ENCODE peak calls at places on chromosomes 12 and 14, in six cellular contexts. One of them, this sample, is unnamed.

GRCh38 chr12:107801150-107801549 is 26.6 kb downstream of the ASCL4 start:
- DNase-seq in CD8-positive, alpha-beta T cell: no peak
- DNase-seq in upper lobe of left lung: no peak
- DNase-seq in left ventricle myocardium inferior: no peak
- DNase-seq in IMR-90: peak; percentile 39
- DNase-seq in bronchial epithelial cell: no peak
- DNase-seq in this sample: no peak

GRCh38 chr14:23364164-23364571 is 804 bp downstream of the EFS start:
- DNase-seq in CD8-positive, alpha-beta T cell: no peak
- DNase-seq in upper lobe of left lung: no peak
- DNase-seq in bronchial epithelial cell: no peak
- DNase-seq in IMR-90: no peak
- DNase-seq in left ventricle myocardium inferior: no peak
- DNase-seq in this sample: no peak

GRCh38 chr14:104473244-104473565 is 106.4 kb upstream of the C14orf180 start:
- DNase-seq in bronchial epithelial cell: no peak
- DNase-seq in CD8-positive, alpha-beta T cell: no peak
- DNase-seq in left ventricle myocardium inferior: no peak
- DNase-seq in IMR-90: no peak
- DNase-seq in upper lobe of left lung: no peak
- DNase-seq in this sample: no peak

GRCh38 chr12:96985515-96986362 is 78.7 kb downstream of the NEDD1 start:
- DNase-seq in bronchial epithelial cell: no peak
- DNase-seq in upper lobe of left lung: no peak
- DNase-seq in IMR-90: no peak
- DNase-seq in CD8-positive, alpha-beta T cell: peak; percentile 37
- DNase-seq in left ventricle myocardium inferior: no peak
- DNase-seq in this sample: peak; percentile 78

GRCh38 chr12:92784795-92785562 is 82.2 kb downstream of the PLEKHG7 start:
- DNase-seq in bronchial epithelial cell: peak; percentile 83
- DNase-seq in IMR-90: peak; percentile 79
- DNase-seq in left ventricle myocardium inferior: no peak
- DNase-seq in upper lobe of left lung: no peak
- DNase-seq in CD8-positive, alpha-beta T cell: no peak
- DNase-seq in this sample: peak; percentile 54

GRCh38 chr14:100988411-100988900 is 84.9 kb upstream of the RTL1 start:
- DNase-seq in bronchial epithelial cell: peak; percentile 96
- DNase-seq in CD8-positive, alpha-beta T cell: no peak
- DNase-seq in IMR-90: peak; percentile 45
- DNase-seq in left ventricle myocardium inferior: no peak
- DNase-seq in upper lobe of left lung: no peak
- DNase-seq in this sample: no peak

GRCh38 chr12:104695453-104696148 is 238.9 kb downstream of the CHST11 start:
- DNase-seq in CD8-positive, alpha-beta T cell: peak; percentile 42
- DNase-seq in IMR-90: peak; percentile 93
- DNase-seq in left ventricle myocardium inferior: no peak
- DNase-seq in bronchial epithelial cell: peak; percentile 28
- DNase-seq in upper lobe of left lung: no peak
- DNase-seq in this sample: peak; percentile 59

GRCh38 chr12:1917172-1918070 is 1.0 kb downstream of the CACNA2D4 start:
- DNase-seq in bronchial epithelial cell: no peak
- DNase-seq in IMR-90: no peak
- DNase-seq in upper lobe of left lung: peak; percentile 56
- DNase-seq in CD8-positive, alpha-beta T cell: no peak
- DNase-seq in left ventricle myocardium inferior: no peak
- DNase-seq in this sample: peak; percentile 23

GRCh38 chr12:119938049-119938667 is 50.9 kb upstream of the BICDL1 start:
- DNase-seq in upper lobe of left lung: peak; percentile 50
- DNase-seq in IMR-90: peak; percentile 49
- DNase-seq in bronchial epithelial cell: peak; percentile 56
- DNase-seq in CD8-positive, alpha-beta T cell: peak; percentile 51
- DNase-seq in left ventricle myocardium inferior: peak; percentile 17
- DNase-seq in this sample: peak; percentile 76

GRCh38 chr12:68240079-68240478 is 13.3 kb downstream of the IL22 start:
- DNase-seq in IMR-90: peak; percentile 82
- DNase-seq in bronchial epithelial cell: peak; percentile 75
- DNase-seq in upper lobe of left lung: no peak
- DNase-seq in CD8-positive, alpha-beta T cell: no peak
- DNase-seq in left ventricle myocardium inferior: no peak
- DNase-seq in this sample: no peak

GRCh38 chr12:128205145-128205544 is 61.8 kb upstream of the TMEM132C start:
- DNase-seq in CD8-positive, alpha-beta T cell: no peak
- DNase-seq in upper lobe of left lung: no peak
- DNase-seq in bronchial epithelial cell: no peak
- DNase-seq in IMR-90: no peak
- DNase-seq in left ventricle myocardium inferior: no peak
- DNase-seq in this sample: no peak

GRCh38 chr14:99435327-99435726 is 45.3 kb downstream of the SETD3 start:
- DNase-seq in IMR-90: no peak
- DNase-seq in upper lobe of left lung: peak; percentile 31
- DNase-seq in left ventricle myocardium inferior: no peak
- DNase-seq in CD8-positive, alpha-beta T cell: no peak
- DNase-seq in bronchial epithelial cell: no peak
- DNase-seq in this sample: no peak

GRCh38 chr14:104640681-104641080 is 36.1 kb upstream of the TMEM179 start:
- DNase-seq in CD8-positive, alpha-beta T cell: no peak
- DNase-seq in bronchial epithelial cell: no peak
- DNase-seq in upper lobe of left lung: no peak
- DNase-seq in left ventricle myocardium inferior: no peak
- DNase-seq in IMR-90: no peak
- DNase-seq in this sample: no peak

GRCh38 chr12:1369460-1369859 is 224.9 kb downstream of the FBXL14 start:
- DNase-seq in IMR-90: no peak
- DNase-seq in left ventricle myocardium inferior: no peak
- DNase-seq in CD8-positive, alpha-beta T cell: no peak
- DNase-seq in bronchial epithelial cell: no peak
- DNase-seq in upper lobe of left lung: peak; percentile 60
- DNase-seq in this sample: no peak

GRCh38 chr14:36662543-36663403 is 1.1 kb downstream of the PAX9 start:
- DNase-seq in bronchial epithelial cell: peak; percentile 34
- DNase-seq in left ventricle myocardium inferior: no peak
- DNase-seq in upper lobe of left lung: no peak
- DNase-seq in CD8-positive, alpha-beta T cell: no peak
- DNase-seq in IMR-90: no peak
- DNase-seq in this sample: peak; percentile 25

GRCh38 chr12:26124491-26125450 is at the start of gene BHLHE41:
- DNase-seq in IMR-90: peak; percentile 36
- DNase-seq in left ventricle myocardium inferior: peak; percentile 84
- DNase-seq in CD8-positive, alpha-beta T cell: no peak
- DNase-seq in bronchial epithelial cell: no peak
- DNase-seq in upper lobe of left lung: peak; percentile 51
- DNase-seq in this sample: peak; percentile 41

GRCh38 chr12:32773686-32774085 is 18.0 kb upstream of the YARS2 start:
- DNase-seq in bronchial epithelial cell: no peak
- DNase-seq in IMR-90: no peak
- DNase-seq in CD8-positive, alpha-beta T cell: no peak
- DNase-seq in left ventricle myocardium inferior: no peak
- DNase-seq in upper lobe of left lung: no peak
- DNase-seq in this sample: no peak

GRCh38 chr12:51127050-51127729 is 43.8 kb upstream of the CSRNP2 start:
- DNase-seq in IMR-90: peak; percentile 34
- DNase-seq in CD8-positive, alpha-beta T cell: no peak
- DNase-seq in left ventricle myocardium inferior: no peak
- DNase-seq in upper lobe of left lung: no peak
- DNase-seq in bronchial epithelial cell: peak; percentile 88
- DNase-seq in this sample: no peak

GRCh38 chr14:89447182-89447970 is 30.3 kb upstream of the FOXN3 start:
- DNase-seq in upper lobe of left lung: no peak
- DNase-seq in IMR-90: no peak
- DNase-seq in left ventricle myocardium inferior: no peak
- DNase-seq in bronchial epithelial cell: no peak
- DNase-seq in CD8-positive, alpha-beta T cell: no peak
- DNase-seq in this sample: no peak

GRCh38 chr14:89365071-89365801 is 51.8 kb downstream of the FOXN3 start:
- DNase-seq in IMR-90: peak; percentile 59
- DNase-seq in CD8-positive, alpha-beta T cell: peak; percentile 33
- DNase-seq in left ventricle myocardium inferior: no peak
- DNase-seq in upper lobe of left lung: peak; percentile 59
- DNase-seq in bronchial epithelial cell: no peak
- DNase-seq in this sample: peak; percentile 75

GRCh38 chr12:113462117-113462774 is 9.4 kb downstream of the LHX5 start:
- DNase-seq in left ventricle myocardium inferior: peak; percentile 82
- DNase-seq in upper lobe of left lung: peak; percentile 78
- DNase-seq in IMR-90: peak; percentile 68
- DNase-seq in bronchial epithelial cell: peak; percentile 49
- DNase-seq in CD8-positive, alpha-beta T cell: peak; percentile 52
- DNase-seq in this sample: peak; percentile 84

GRCh38 chr14:64114166-64114565 is 180.0 kb downstream of the ESR2 start:
- DNase-seq in CD8-positive, alpha-beta T cell: no peak
- DNase-seq in left ventricle myocardium inferior: no peak
- DNase-seq in IMR-90: peak; percentile 21
- DNase-seq in bronchial epithelial cell: peak; percentile 26
- DNase-seq in upper lobe of left lung: no peak
- DNase-seq in this sample: no peak

GRCh38 chr12:76020731-76021672 is 10.6 kb downstream of the PHLDA1 start:
- DNase-seq in upper lobe of left lung: peak; percentile 50
- DNase-seq in left ventricle myocardium inferior: no peak
- DNase-seq in CD8-positive, alpha-beta T cell: peak; percentile 49
- DNase-seq in bronchial epithelial cell: peak; percentile 97
- DNase-seq in IMR-90: peak; percentile 99
- DNase-seq in this sample: no peak

GRCh38 chr12:73180734-73181133 is 908.6 kb downstream of the TRHDE start:
- DNase-seq in CD8-positive, alpha-beta T cell: no peak
- DNase-seq in upper lobe of left lung: no peak
- DNase-seq in left ventricle myocardium inferior: no peak
- DNase-seq in IMR-90: no peak
- DNase-seq in bronchial epithelial cell: no peak
- DNase-seq in this sample: no peak

GRCh38 chr14:59328410-59328809 is 136.8 kb downstream of the GPR135 start:
- DNase-seq in bronchial epithelial cell: peak; percentile 81
- DNase-seq in CD8-positive, alpha-beta T cell: no peak
- DNase-seq in IMR-90: peak; percentile 27
- DNase-seq in upper lobe of left lung: no peak
- DNase-seq in left ventricle myocardium inferior: no peak
- DNase-seq in this sample: no peak

DNA sequence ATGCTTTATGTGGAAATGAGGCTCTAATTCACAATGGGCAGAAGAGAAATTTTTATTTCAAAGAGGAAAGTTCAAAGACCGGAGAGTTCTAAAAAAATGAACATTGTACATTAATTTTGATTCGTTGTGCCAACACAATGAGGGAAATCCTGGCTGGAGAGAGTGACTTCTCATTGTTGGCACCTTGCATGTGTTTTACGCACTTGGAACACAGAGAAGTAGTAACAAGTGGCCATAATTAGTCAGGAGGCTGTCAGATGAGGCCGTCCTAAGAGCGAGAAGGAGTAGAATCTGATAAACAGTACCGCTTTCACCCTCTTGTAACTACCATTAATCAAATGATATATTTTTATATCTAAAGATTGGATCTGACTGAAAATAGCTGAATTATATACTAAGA is 6.9 kb downstream of the LMO3 start:
- DNase-seq in left ventricle myocardium inferior: no peak
- DNase-seq in bronchial epithelial cell: peak; percentile 69
- DNase-seq in CD8-positive, alpha-beta T cell: no peak
- DNase-seq in IMR-90: no peak
- DNase-seq in upper lobe of left lung: peak; percentile 53
- DNase-seq in this sample: no peak
- TF ChIP-seq CTCF in left ventricle myocardium inferior: no peak
- TF ChIP-seq CTCF in bronchial epithelial cell: no peak
- TF ChIP-seq CTCF in CD8-positive, alpha-beta T cell: no peak
- TF ChIP-seq CTCF in IMR-90: no peak
- TF ChIP-seq CTCF in upper lobe of left lung: no peak
- TF ChIP-seq CTCF in this sample: no peak

GRCh38 chr14:84202486-84202885 is 1327.5 kb upstream of the FLRT2 start:
- DNase-seq in CD8-positive, alpha-beta T cell: no peak
- DNase-seq in bronchial epithelial cell: no peak
- DNase-seq in left ventricle myocardium inferior: no peak
- DNase-seq in IMR-90: no peak
- DNase-seq in upper lobe of left lung: no peak
- DNase-seq in this sample: no peak

GRCh38 chr14:84209021-84209420 is 1320.9 kb upstream of the FLRT2 start:
- DNase-seq in IMR-90: no peak
- DNase-seq in bronchial epithelial cell: peak; percentile 1
- DNase-seq in CD8-positive, alpha-beta T cell: no peak
- DNase-seq in left ventricle myocardium inferior: no peak
- DNase-seq in upper lobe of left lung: no peak
- DNase-seq in this sample: no peak

GRCh38 chr14:84208451-84208850 is 1321.5 kb upstream of the FLRT2 start:
- DNase-seq in IMR-90: no peak
- DNase-seq in upper lobe of left lung: no peak
- DNase-seq in bronchial epithelial cell: no peak
- DNase-seq in left ventricle myocardium inferior: no peak
- DNase-seq in CD8-positive, alpha-beta T cell: no peak
- DNase-seq in this sample: no peak
- TF ChIP-seq CTCF in IMR-90: no peak
- TF ChIP-seq CTCF in upper lobe of left lung: no peak
- TF ChIP-seq CTCF in bronchial epithelial cell: no peak
- TF ChIP-seq CTCF in left ventricle myocardium inferior: no peak
- TF ChIP-seq CTCF in CD8-positive, alpha-beta T cell: no peak
- TF ChIP-seq CTCF in this sample: no peak

GRCh38 chr12:61654698-61655097 is 605.5 kb upstream of the USP15 start:
- DNase-seq in bronchial epithelial cell: peak; percentile 19
- DNase-seq in CD8-positive, alpha-beta T cell: no peak
- DNase-seq in IMR-90: no peak
- DNase-seq in left ventricle myocardium inferior: no peak
- DNase-seq in upper lobe of left lung: no peak
- DNase-seq in this sample: no peak
- TF ChIP-seq CTCF in bronchial epithelial cell: no peak
- TF ChIP-seq CTCF in CD8-positive, alpha-beta T cell: no peak
- TF ChIP-seq CTCF in IMR-90: no peak
- TF ChIP-seq CTCF in left ventricle myocardium inferior: no peak
- TF ChIP-seq CTCF in upper lobe of left lung: no peak
- TF ChIP-seq CTCF in this sample: no peak

GRCh38 chr12:98838282-98838681 is 193.2 kb downstream of the APAF1 start:
- DNase-seq in upper lobe of left lung: no peak
- DNase-seq in CD8-positive, alpha-beta T cell: no peak
- DNase-seq in bronchial epithelial cell: no peak
- DNase-seq in left ventricle myocardium inferior: no peak
- DNase-seq in IMR-90: peak; percentile 2
- DNase-seq in this sample: no peak
- TF ChIP-seq CTCF in upper lobe of left lung: no peak
- TF ChIP-seq CTCF in CD8-positive, alpha-beta T cell: no peak
- TF ChIP-seq CTCF in bronchial epithelial cell: no peak
- TF ChIP-seq CTCF in left ventricle myocardium inferior: peak; percentile 31
- TF ChIP-seq CTCF in IMR-90: peak; percentile 23
- TF ChIP-seq CTCF in this sample: no peak

GRCh38 chr14:77409131-77409533 is 14.2 kb downstream of the NOXRED1 start:
- DNase-seq in bronchial epithelial cell: peak; percentile 35
- DNase-seq in left ventricle myocardium inferior: no peak
- DNase-seq in IMR-90: no peak
- DNase-seq in CD8-positive, alpha-beta T cell: no peak
- DNase-seq in upper lobe of left lung: no peak
- DNase-seq in this sample: no peak
- TF ChIP-seq CTCF in bronchial epithelial cell: peak; percentile 44
- TF ChIP-seq CTCF in left ventricle myocardium inferior: peak; percentile 20
- TF ChIP-seq CTCF in IMR-90: peak; percentile 11
- TF ChIP-seq CTCF in CD8-positive, alpha-beta T cell: no peak
- TF ChIP-seq CTCF in upper lobe of left lung: no peak
- TF ChIP-seq CTCF in this sample: no peak